ENCODE peak calls at places on chromosomes 13 and 19, in four cellular contexts. One of them, this sample, is unnamed.

GRCh38 chr13:84433024-84433423 is 550.8 kb upstream of the SLITRK1 start:
- DNase-seq in A549: no peak
- DNase-seq in HepG2: no peak
- DNase-seq in GM12878: no peak
- DNase-seq in this sample: no peak

GRCh38 chr19:16400911-16401675 is 70.7 kb downstream of the EPS15L1 start:
- DNase-seq in A549: no peak
- DNase-seq in HepG2: no peak
- DNase-seq in GM12878: no peak
- DNase-seq in this sample: no peak

GRCh38 chr13:111335263-111335662 is 14.8 kb downstream of the TEX29 start:
- DNase-seq in A549: no peak
- DNase-seq in HepG2: no peak
- DNase-seq in GM12878: no peak
- DNase-seq in this sample: no peak

GRCh38 chr13:24134772-24135171 is 25.7 kb upstream of the SPATA13 start:
- DNase-seq in A549: no peak
- DNase-seq in HepG2: no peak
- DNase-seq in GM12878: no peak
- DNase-seq in this sample: no peak

GRCh38 chr19:10826236-10826635 is 9.8 kb downstream of the TMED1 start:
- DNase-seq in A549: no peak
- DNase-seq in HepG2: no peak
- DNase-seq in GM12878: no peak
- DNase-seq in this sample: no peak

GRCh38 chr13:97391201-97391600 is 42.8 kb upstream of the RAP2A start:
- DNase-seq in A549: no peak
- DNase-seq in HepG2: no peak
- DNase-seq in GM12878: no peak
- DNase-seq in this sample: no peak

GRCh38 chr19:50647879-50648615 is 1.2 kb upstream of the C19orf81 start:
- DNase-seq in A549: no peak
- DNase-seq in HepG2: no peak
- DNase-seq in GM12878: peak
- DNase-seq in this sample: no peak

GRCh38 chr13:32117696-32118095 is 86.1 kb downstream of the FRY start:
- DNase-seq in A549: no peak
- DNase-seq in HepG2: no peak
- DNase-seq in GM12878: no peak
- DNase-seq in this sample: no peak

GRCh38 chr19:23255700-23256099 is 5.5 kb upstream of the ZNF724 start:
- DNase-seq in A549: no peak
- DNase-seq in HepG2: no peak
- DNase-seq in GM12878: no peak
- DNase-seq in this sample: no peak

GRCh38 chr13:79637086-79637763 is 156.3 kb downstream of the NDFIP2 start:
- DNase-seq in A549: no peak
- DNase-seq in HepG2: no peak
- DNase-seq in GM12878: no peak
- DNase-seq in this sample: no peak

GRCh38 chr13:31072041-31072440 is 89.7 kb downstream of the HSPH1 start:
- DNase-seq in A549: no peak
- DNase-seq in HepG2: no peak
- DNase-seq in GM12878: no peak
- DNase-seq in this sample: no peak

GRCh38 chr13:31046711-31047279 is 114.3 kb downstream of the TEX26 start:
- DNase-seq in A549: no peak
- DNase-seq in HepG2: no peak
- DNase-seq in GM12878: no peak
- DNase-seq in this sample: no peak

GRCh38 chr13:39051157-39051556 is 12.9 kb downstream of the NHLRC3 start:
- DNase-seq in A549: peak
- DNase-seq in HepG2: peak
- DNase-seq in GM12878: no peak
- DNase-seq in this sample: no peak

GRCh38 chr19:21749090-21749489 is 18.3 kb downstream of the ZNF100 start:
- DNase-seq in A549: no peak
- DNase-seq in HepG2: no peak
- DNase-seq in GM12878: no peak
- DNase-seq in this sample: no peak

GRCh38 chr19:5273782-5274181 is 66.8 kb downstream of the PTPRS start:
- DNase-seq in A549: no peak
- DNase-seq in HepG2: no peak
- DNase-seq in GM12878: no peak
- DNase-seq in this sample: no peak

GRCh38 chr13:46496086-46496485 is 56.9 kb upstream of the LRCH1 start:
- DNase-seq in A549: no peak
- DNase-seq in HepG2: no peak
- DNase-seq in GM12878: no peak
- DNase-seq in this sample: no peak

GRCh38 chr13:60012503-60012902 is 151.2 kb downstream of the DIAPH3 start:
- DNase-seq in A549: no peak
- DNase-seq in HepG2: no peak
- DNase-seq in GM12878: no peak
- DNase-seq in this sample: no peak

GRCh38 chr13:40130871-40131636 is 475.6 kb downstream of the COG6 start:
- DNase-seq in A549: peak
- DNase-seq in HepG2: peak
- DNase-seq in GM12878: no peak
- DNase-seq in this sample: peak

GRCh38 chr19:7618771-7619510 is 10.4 kb downstream of the XAB2 start:
- DNase-seq in A549: no peak
- DNase-seq in HepG2: no peak
- DNase-seq in GM12878: no peak
- DNase-seq in this sample: no peak

GRCh38 chr13:97615266-97615665 is 181.3 kb downstream of the RAP2A start:
- DNase-seq in A549: no peak
- DNase-seq in HepG2: no peak
- DNase-seq in GM12878: no peak
- DNase-seq in this sample: no peak

GRCh38 chr13:27273658-27274425 is 3.2 kb downstream of the RASL11A start:
- DNase-seq in A549: no peak
- DNase-seq in HepG2: no peak
- DNase-seq in GM12878: no peak
- DNase-seq in this sample: no peak

GRCh38 chr13:20891768-20892167 is 10.8 kb downstream of the XPO4 start:
- DNase-seq in A549: no peak
- DNase-seq in HepG2: no peak
- DNase-seq in GM12878: no peak
- DNase-seq in this sample: no peak

GRCh38 chr19:21824679-21825078 is 11.3 kb downstream of the ZNF43 start:
- DNase-seq in A549: peak
- DNase-seq in HepG2: no peak
- DNase-seq in GM12878: no peak
- DNase-seq in this sample: no peak

GRCh38 chr19:49847731-49848696 is 2.9 kb upstream of the PTOV1 start:
- DNase-seq in A549: no peak
- DNase-seq in HepG2: no peak
- DNase-seq in GM12878: no peak
- DNase-seq in this sample: peak

GRCh38 chr19:41225238-41226052 is 6.4 kb downstream of the AXL start:
- DNase-seq in A549: peak
- DNase-seq in HepG2: peak
- DNase-seq in GM12878: no peak
- DNase-seq in this sample: no peak

GRCh38 chr19:3958836-3959765 is 11.8 kb downstream of the DAPK3 start:
- DNase-seq in A549: no peak
- DNase-seq in HepG2: no peak
- DNase-seq in GM12878: no peak
- DNase-seq in this sample: no peak

GRCh38 chr13:109191422-109191821 is 562.0 kb downstream of the MYO16 start:
- DNase-seq in A549: no peak
- DNase-seq in HepG2: no peak
- DNase-seq in GM12878: no peak
- DNase-seq in this sample: no peak

GRCh38 chr13:98752111-98752941 is at the start of gene SLC15A1:
- DNase-seq in A549: no peak
- DNase-seq in HepG2: no peak
- DNase-seq in GM12878: no peak
- DNase-seq in this sample: no peak

GRCh38 chr19:48403606-48404005 is 10.1 kb downstream of the GRIN2D start:
- DNase-seq in A549: peak
- DNase-seq in HepG2: peak
- DNase-seq in GM12878: no peak
- DNase-seq in this sample: peak

GRCh38 chr13:51644649-51645048 is 60.4 kb downstream of the WDFY2 start:
- DNase-seq in A549: peak
- DNase-seq in HepG2: no peak
- DNase-seq in GM12878: no peak
- DNase-seq in this sample: no peak

GRCh38 chr19:7907122-7907521 is 3.4 kb downstream of the MAP2K7 start:
- DNase-seq in A549: no peak
- DNase-seq in HepG2: no peak
- DNase-seq in GM12878: no peak
- DNase-seq in this sample: no peak

GRCh38 chr19:8158411-8159074 is 9.2 kb upstream of the FBN3 start:
- DNase-seq in A549: peak
- DNase-seq in HepG2: peak
- DNase-seq in GM12878: peak
- DNase-seq in this sample: peak

DNA sequence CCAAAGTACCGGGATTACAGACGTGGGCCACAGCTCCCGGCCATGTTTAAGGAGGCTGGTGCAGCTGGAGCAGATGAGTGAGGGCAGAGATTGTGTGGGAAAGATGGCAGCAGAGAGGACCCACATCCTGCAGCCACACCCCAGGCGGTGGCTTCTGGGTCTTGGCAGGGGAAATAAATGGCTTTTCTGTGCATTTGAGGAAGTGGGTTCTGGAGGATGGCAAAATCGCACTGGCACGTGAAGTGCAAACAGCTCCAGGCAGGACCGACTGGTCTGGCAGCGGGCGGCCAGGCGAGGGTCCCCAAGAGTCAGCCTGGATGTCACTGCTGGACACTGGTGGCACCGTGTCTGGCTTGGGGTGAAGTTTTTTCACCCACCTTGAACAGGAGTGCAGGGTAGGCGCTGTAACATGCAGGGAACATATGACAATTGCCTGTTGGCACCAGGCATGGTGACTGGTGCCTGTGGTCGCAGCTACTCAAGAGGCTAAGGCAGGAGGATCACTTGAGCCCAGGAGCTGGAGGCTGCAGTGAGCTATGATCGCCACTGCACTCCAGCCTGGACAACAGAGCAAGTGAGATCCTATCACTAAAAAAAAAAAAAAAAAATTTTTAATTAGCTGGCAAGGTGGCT is 8.4 kb downstream of the B3GNT3 start:
- DNase-seq in A549: no peak
- DNase-seq in HepG2: no peak
- DNase-seq in GM12878: no peak
- DNase-seq in this sample: no peak
- TF ChIP-seq CHD2 in A549: no peak
- TF ChIP-seq CHD2 in HepG2: no peak
- TF ChIP-seq CHD2 in GM12878: no peak
- TF ChIP-seq CHD2 in this sample: no peak

GRCh38 chr19:2260341-2260751 is 4.1 kb upstream of the JSRP1 start:
- DNase-seq in A549: no peak
- DNase-seq in HepG2: no peak
- DNase-seq in GM12878: no peak
- DNase-seq in this sample: no peak

GRCh38 chr19:2255982-2256685 is at the start of gene JSRP1:
- DNase-seq in A549: no peak
- DNase-seq in HepG2: no peak
- DNase-seq in GM12878: no peak
- DNase-seq in this sample: no peak

GRCh38 chr19:2266183-2266993 is 10.2 kb upstream of the JSRP1 start:
- DNase-seq in A549: no peak
- DNase-seq in HepG2: peak
- DNase-seq in GM12878: peak
- DNase-seq in this sample: peak

GRCh38 chr19:2259331-2259730 is 3.1 kb upstream of the JSRP1 start:
- DNase-seq in A549: peak
- DNase-seq in HepG2: no peak
- DNase-seq in GM12878: no peak
- DNase-seq in this sample: no peak

GRCh38 chr19:2261438-2262172 is 5.4 kb upstream of the JSRP1 start:
- DNase-seq in A549: peak
- DNase-seq in HepG2: no peak
- DNase-seq in GM12878: no peak
- DNase-seq in this sample: no peak
- TF ChIP-seq JUNB in A549: no peak
- TF ChIP-seq JUNB in HepG2: no peak
- TF ChIP-seq JUNB in GM12878: no peak
- TF ChIP-seq JUNB in this sample: no peak

DNA sequence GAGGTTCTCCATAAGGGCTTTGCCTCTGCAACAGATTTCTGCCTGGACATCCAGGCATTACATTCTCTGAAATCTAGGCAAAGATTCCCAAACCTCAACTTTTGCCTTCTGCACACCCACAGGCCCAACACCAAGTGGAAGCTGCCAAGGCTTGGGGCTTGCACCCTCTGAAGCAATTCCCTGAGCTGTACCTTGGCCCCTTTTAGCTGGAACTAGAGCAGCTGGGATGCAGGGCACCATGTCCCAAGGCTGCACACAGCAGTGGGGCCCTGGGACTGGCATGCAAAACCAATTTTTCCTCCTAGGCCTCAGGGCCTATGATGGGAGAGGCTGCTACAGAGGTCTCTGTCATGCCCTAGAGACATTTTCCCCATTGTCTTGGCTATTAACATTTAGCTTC is 943.2 kb downstream of the PCDH17 start:
- DNase-seq in A549: no peak
- DNase-seq in HepG2: no peak
- DNase-seq in GM12878: no peak
- DNase-seq in this sample: no peak
- TF ChIP-seq CHD2 in A549: no peak
- TF ChIP-seq CHD2 in HepG2: no peak
- TF ChIP-seq CHD2 in GM12878: no peak
- TF ChIP-seq CHD2 in this sample: no peak

GRCh38 chr13:113938246-113938645 is 35.6 kb downstream of the C13orf46 start:
- DNase-seq in A549: no peak
- DNase-seq in HepG2: no peak
- DNase-seq in GM12878: no peak
- DNase-seq in this sample: no peak

GRCh38 chr13:113939905-113940339 is 34.0 kb downstream of the C13orf46 start:
- DNase-seq in A549: no peak
- DNase-seq in HepG2: peak
- DNase-seq in GM12878: no peak
- DNase-seq in this sample: no peak

GRCh38 chr13:113937497-113938140 is 36.3 kb downstream of the C13orf46 start:
- DNase-seq in A549: no peak
- DNase-seq in HepG2: no peak
- DNase-seq in GM12878: no peak
- DNase-seq in this sample: no peak

GRCh38 chr13:113939129-113939904 is 34.6 kb downstream of the C13orf46 start:
- DNase-seq in A549: no peak
- DNase-seq in HepG2: no peak
- DNase-seq in GM12878: no peak
- DNase-seq in this sample: no peak

DNA sequence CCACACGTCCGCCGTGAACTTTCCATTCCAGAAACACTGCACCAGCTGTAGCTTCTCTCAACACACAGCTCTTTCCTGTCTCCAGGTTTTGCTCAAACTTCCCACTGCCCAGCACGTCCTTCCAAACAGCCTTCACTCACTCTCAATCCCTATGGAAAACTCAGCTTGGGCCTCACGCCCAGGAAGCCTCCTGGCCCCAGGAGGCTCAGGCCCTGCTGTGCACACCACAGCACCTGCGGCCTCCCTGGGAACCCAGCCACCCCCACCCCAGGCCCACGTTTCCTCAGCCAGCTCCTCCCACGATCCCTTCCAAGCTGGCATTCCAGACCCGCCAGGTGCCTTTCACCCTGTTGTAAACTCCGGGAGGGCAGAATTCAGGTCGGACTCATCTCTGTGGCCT is 35.2 kb downstream of the C13orf46 start:
- DNase-seq in A549: no peak
- DNase-seq in HepG2: no peak
- DNase-seq in GM12878: no peak
- DNase-seq in this sample: no peak
- TF ChIP-seq JUNB in A549: no peak
- TF ChIP-seq JUNB in HepG2: no peak
- TF ChIP-seq JUNB in GM12878: no peak
- TF ChIP-seq JUNB in this sample: no peak

This sample was measured in K562.